ENCODE peak calls at places on chromosomes 3 and 15, in five cellular contexts. O is SIG-M5, H is astrocyte of the hippocampus, X is HTR-8/SVneo, S is NAMALWA. D is an unnamed sample.

GRCh38 chr15:97504031-97504430 is 456.5 kb upstream of the ARRDC4 start:
- DNase-seq in O (peak), S (no peak), H (peak), X (peak), D (no peak)

GRCh38 chr3:14907043-14907966 is 40.1 kb upstream of the NR2C2 start:
- DNase-seq in S (no peak), H (no peak), O (no peak), X (no peak), D (no peak)

GRCh38 chr15:32096867-32097266 is 66.6 kb downstream of the CHRNA7 start:
- DNase-seq in S (no peak), X (no peak), H (no peak), O (no peak), D (no peak)

GRCh38 chr3:152328841-152329240 is 60.1 kb downstream of the MBNL1 start:
- DNase-seq in H (peak), S (no peak), X (peak), O (peak), D (no peak)

GRCh38 chr3:30635072-30635471 is 28.7 kb downstream of the TGFBR2 start:
- DNase-seq in O (no peak), H (no peak), S (no peak), X (no peak), D (no peak)

GRCh38 chr3:52495777-52496602 is 852 bp downstream of the STAB1 start:
- DNase-seq in H (peak), S (no peak), O (no peak), X (peak), D (no peak)

GRCh38 chr3:47318921-47319320 is 36.2 kb downstream of the KLHL18 start:
- DNase-seq in O (no peak), S (no peak), X (no peak), H (no peak), D (no peak)

GRCh38 chr15:58233341-58233740 is 95.2 kb downstream of the AQP9 start:
- DNase-seq in H (no peak), S (no peak), O (no peak), X (no peak), D (no peak)

GRCh38 chr3:40166997-40167396 is 142.5 kb upstream of the EIF1B start:
- DNase-seq in S (no peak), O (no peak), X (no peak), H (no peak), D (no peak)

GRCh38 chr15:25737218-25737643 is 125.9 kb downstream of the ATP10A start:
- DNase-seq in S (no peak), X (no peak), H (peak), O (no peak), D (no peak)

GRCh38 chr3:100927775-100928174 is 65.4 kb downstream of the ABI3BP start:
- DNase-seq in S (no peak), O (no peak), H (no peak), X (no peak), D (no peak)

GRCh38 chr15:59892995-59893394 is 111.1 kb upstream of the FOXB1 start:
- DNase-seq in X (peak), S (no peak), H (peak), O (no peak), D (no peak)

GRCh38 chr3:30611613-30612421 is 5.4 kb downstream of the TGFBR2 start:
- DNase-seq in H (peak), X (no peak), O (no peak), S (peak), D (no peak)

GRCh38 chr3:9183811-9184463 is 65.5 kb downstream of the SRGAP3 start:
- DNase-seq in O (no peak), H (peak), S (no peak), X (no peak), D (peak)

GRCh38 chr3:16908878-16909277 is 24.1 kb downstream of the PLCL2 start:
- DNase-seq in S (peak), X (no peak), H (no peak), O (no peak), D (no peak)

GRCh38 chr3:22297436-22297835 is 546.4 kb upstream of the ZNF385D start:
- DNase-seq in X (no peak), O (no peak), H (no peak), S (no peak), D (no peak)

GRCh38 chr3:15804553-15805095 is 6.8 kb upstream of the ANKRD28 start:
- DNase-seq in H (peak), X (no peak), S (no peak), O (no peak), D (no peak)

GRCh38 chr3:9253327-9253726 is 3.9 kb upstream of the SRGAP3 start:
- DNase-seq in X (no peak), H (peak), S (no peak), O (no peak), D (no peak)

GRCh38 chr3:172261053-172261452 is 187.2 kb downstream of the GHSR start:
- DNase-seq in X (no peak), H (no peak), S (no peak), O (no peak), D (no peak)

GRCh38 chr15:35673093-35673573 is 127.2 kb upstream of the DPH6 start:
- DNase-seq in H (no peak), O (no peak), S (peak), X (no peak), D (no peak)

GRCh38 chr3:145015243-145015642 is 1043.6 kb downstream of the DIPK2A start:
- DNase-seq in S (no peak), O (no peak), X (no peak), H (peak), D (no peak)

GRCh38 chr3:53696401-53697172 is 149.6 kb downstream of the CHDH start:
- DNase-seq in X (no peak), S (no peak), O (no peak), H (no peak), D (no peak)

GRCh38 chr3:141876381-141876890 is at the start of gene ATP1B3:
- DNase-seq in O (peak), X (peak), H (peak), S (peak), D (peak)

GRCh38 chr3:154060606-154061380 is 60.4 kb upstream of the ARHGEF26 start:
- DNase-seq in X (no peak), H (peak), O (no peak), S (no peak), D (no peak)

GRCh38 chr3:29695905-29696238 is 415.0 kb downstream of the RBMS3 start:
- DNase-seq in X (no peak), O (no peak), H (no peak), S (no peak), D (no peak)

GRCh38 chr3:50459792-50460191 is 43.6 kb downstream of the CACNA2D2 start:
- DNase-seq in O (no peak), X (no peak), H (no peak), S (no peak), D (no peak)

GRCh38 chr3:152054315-152054714 is 180.9 kb downstream of the SUCNR1 start:
- DNase-seq in X (no peak), O (no peak), S (no peak), H (no peak), D (no peak)

GRCh38 chr15:39250460-39251186 is 330.3 kb upstream of the THBS1 start:
- DNase-seq in H (no peak), S (no peak), O (no peak), X (no peak), D (no peak)

GRCh38 chr3:118987466-118987865 is 47.2 kb downstream of the IGSF11 start:
- DNase-seq in X (no peak), O (no peak), H (peak), S (no peak), D (peak)

GRCh38 chr3:53630547-53630946 is 136.1 kb downstream of the CACNA1D start:
- DNase-seq in S (no peak), O (no peak), X (no peak), H (peak), D (no peak)

GRCh38 chr3:185042357-185042756 is 110.5 kb downstream of the C3orf70 start:
- DNase-seq in S (no peak), O (no peak), H (no peak), X (no peak), D (no peak)